ENCODE peak calls at places on chromosomes 1 and 21, in four cellular contexts. F is GM12878, J is HepG2, X is K562. U is an unnamed sample.

GRCh38 chr1:31987231-31987630 is 26.4 kb upstream of the KHDRBS1 start:
- DNase-seq in X (no peak), F (no peak), J (no peak), U (peak; percentile 27)

GRCh38 chr1:47436304-47436978 is 1.4 kb upstream of the FOXD2 start:
- DNase-seq in X (peak; percentile 78), J (peak; percentile 55), F (peak; percentile 45), U (peak; percentile 90)

GRCh38 chr1:32066489-32066873 is 6.3 kb upstream of the TMEM39B start:
- DNase-seq in F (no peak), X (no peak), J (no peak), U (no peak)

GRCh38 chr1:165632491-165632890 is 1.5 kb downstream of the MGST3 start:
- DNase-seq in X (no peak), J (no peak), F (no peak), U (no peak)

GRCh38 chr1:241990040-241990439 is 8.9 kb downstream of the MAP1LC3C start:
- DNase-seq in J (no peak), F (no peak), X (peak; percentile 54), U (peak; percentile 44)

GRCh38 chr1:15277933-15278332 is 30.9 kb downstream of the FHAD1 start:
- DNase-seq in X (no peak), F (no peak), J (no peak), U (no peak)

GRCh38 chr21:30340714-30341573 is 3.5 kb upstream of the KRTAP27-1 start:
- DNase-seq in X (peak; percentile 48), J (peak; percentile 3), F (no peak), U (peak; percentile 58)

GRCh38 chr1:227320476-227320875 is 2.2 kb upstream of the CDC42BPA start:
- DNase-seq in X (no peak), J (no peak), F (no peak), U (no peak)

GRCh38 chr1:53449026-53449425 is 10.2 kb upstream of the DMRTB1 start:
- DNase-seq in F (no peak), X (no peak), J (no peak), U (no peak)

GRCh38 chr1:208025036-208025435 is 114.1 kb upstream of the CD34 start:
- DNase-seq in J (no peak), F (no peak), X (no peak), U (no peak)

GRCh38 chr1:228279722-228280105 is 71.9 kb downstream of the OBSCN start:
- DNase-seq in X (no peak), J (no peak), F (no peak), U (peak; percentile 2)

GRCh38 chr1:177355575-177355974 is 184.8 kb downstream of the BRINP2 start:
- DNase-seq in X (no peak), F (no peak), J (peak; percentile 3), U (peak; percentile 33)

GRCh38 chr21:31786164-31786920 is 54.4 kb upstream of the SCAF4 start:
- DNase-seq in J (no peak), F (no peak), X (no peak), U (no peak)

GRCh38 chr1:205961405-205961804 is 18.1 kb upstream of the SLC26A9 start:
- DNase-seq in X (no peak), F (no peak), J (no peak), U (no peak)

GRCh38 chr1:63877816-63878215 is 104.0 kb downstream of the ROR1 start:
- DNase-seq in J (no peak), F (no peak), X (no peak), U (no peak)

GRCh38 chr1:241473026-241473425 is 46.5 kb downstream of the FH start:
- DNase-seq in F (no peak), X (no peak), J (no peak), U (no peak)

GRCh38 chr1:186854102-186854501 is 25.4 kb downstream of the PLA2G4A start:
- DNase-seq in F (no peak), X (no peak), J (no peak), U (no peak)

GRCh38 chr1:206949208-206949607 is 2.9 kb upstream of the PIGR start:
- DNase-seq in X (no peak), J (no peak), F (no peak), U (no peak)

GRCh38 chr1:227170361-227171166 is 147.7 kb downstream of the CDC42BPA start:
- DNase-seq in X (peak; percentile 54), J (no peak), F (no peak), U (no peak)

GRCh38 chr1:17550684-17551584 is 11.4 kb downstream of the ARHGEF10L start:
- DNase-seq in F (no peak), X (no peak), J (no peak), U (no peak)

GRCh38 chr1:28087614-28088167 is 719 bp downstream of the EYA3 start:
- DNase-seq in J (peak; percentile 18), X (peak; percentile 55), F (no peak), U (no peak)

GRCh38 chr1:225946082-225946620 is 5.1 kb upstream of the LEFTY2 start:
- DNase-seq in F (no peak), J (no peak), X (peak; percentile 10), U (no peak)

GRCh38 chr1:36465731-36466369 is 1.7 kb upstream of the MRPS15 start:
- DNase-seq in F (no peak), J (no peak), X (no peak), U (no peak)
- TF ChIP-seq CTCF in F (no peak), J (no peak), X (no peak), U (no peak)

GRCh38 chr1:235910357-235911299 is 43.9 kb upstream of the LYST start:
- DNase-seq in J (peak; percentile 28), F (no peak), X (no peak), U (peak; percentile 40)
- TF ChIP-seq ESRRA in J (no peak), F (no peak), X (no peak), U (no peak)

GRCh38 chr1:215476541-215476940 is 90.6 kb upstream of the KCTD3 start:
- DNase-seq in F (no peak), X (no peak), J (no peak), U (no peak)

GRCh38 chr1:215472723-215473122 is 94.4 kb upstream of the KCTD3 start:
- DNase-seq in X (no peak), F (no peak), J (no peak), U (no peak)

GRCh38 chr1:215475719-215476525 is 91.2 kb upstream of the KCTD3 start:
- DNase-seq in F (no peak), X (no peak), J (no peak), U (no peak)

GRCh38 chr1:215473943-215474342 is 93.2 kb upstream of the KCTD3 start:
- DNase-seq in J (no peak), X (no peak), F (no peak), U (no peak)

DNA sequence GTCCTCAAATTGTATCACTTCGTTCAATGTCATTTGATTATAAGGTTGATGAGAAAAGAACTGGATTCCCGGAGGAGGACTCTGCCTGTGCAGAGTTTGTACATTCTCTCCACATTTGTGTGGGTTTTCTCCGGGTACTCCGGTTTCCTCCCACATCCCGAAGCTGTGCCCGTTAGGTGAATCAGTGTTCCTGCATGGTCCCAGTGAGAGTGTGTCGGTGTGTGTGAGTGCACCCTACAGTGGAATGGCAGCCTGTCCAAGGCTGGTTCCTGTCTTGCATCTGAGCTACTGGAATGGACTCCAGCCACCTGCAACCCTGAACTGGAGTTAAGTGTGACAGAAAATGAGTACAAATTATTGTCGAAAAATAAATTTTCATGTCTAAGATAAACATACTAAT is 92.2 kb upstream of the KCTD3 start:
- DNase-seq in X (no peak), J (no peak), F (no peak), U (no peak)
- TF ChIP-seq ATF3 in X (no peak), J (no peak), F (no peak), U (no peak)

GRCh38 chr1:9058465-9058864 is 11.0 kb downstream of the SLC2A5 start:
- DNase-seq in F (no peak), X (peak; percentile 3), J (peak; percentile 32), U (no peak)
- TF ChIP-seq CTCF in F (no peak), X (no peak), J (peak; percentile 52), U (no peak)

GRCh38 chr1:164480285-164480907 is 78.6 kb upstream of the PBX1 start:
- DNase-seq in X (no peak), F (no peak), J (no peak), U (no peak)
- TF ChIP-seq ESRRA in X (no peak), F (no peak), J (no peak), U (no peak)

GRCh38 chr1:75134939-75135828 is 996 bp downstream of the LHX8 start:
- DNase-seq in F (no peak), X (no peak), J (no peak), U (peak; percentile 56)
- TF ChIP-seq ATF3 in F (no peak), X (no peak), J (no peak), U (no peak)

U was measured in WTC11.